ENCODE peak calls at places on chromosomes 5 and 9, in five cellular contexts. L, S, J, N and K are unnamed samples.

GRCh38 chr5:169950333-169950732 is 30.0 kb downstream of the INSYN2B start:
- DNase-seq in J (no peak), S (no peak), N (no peak), L (no peak), K (no peak)

GRCh38 chr5:135436856-135437795 is 10.0 kb downstream of the DCANP1 start:
- DNase-seq in J (peak), S (no peak), L (peak), N (no peak), K (no peak)

GRCh38 chr5:174501461-174502069 is 222.8 kb upstream of the MSX2 start:
- DNase-seq in L (no peak), S (no peak), N (no peak), J (no peak), K (no peak)

GRCh38 chr9:92746567-92747458 is 17.8 kb downstream of the BICD2 start:
- DNase-seq in L (no peak), N (no peak), J (no peak), S (peak), K (no peak)

GRCh38 chr5:68883441-68883840 is 210.4 kb upstream of the SLC30A5 start:
- DNase-seq in L (no peak), N (no peak), J (no peak), S (no peak), K (no peak)

GRCh38 chr5:173764321-173765029 is 123.7 kb upstream of the CPEB4 start:
- DNase-seq in S (peak), L (peak), J (peak), N (peak), K (no peak)

GRCh38 chr5:93532370-93532769 is 48.6 kb downstream of the NR2F1-AS1 start:
- DNase-seq in S (peak), N (peak), J (peak), L (peak), K (no peak)

GRCh38 chr5:156330141-156330870 is 3.3 kb downstream of the SGCD start:
- DNase-seq in S (no peak), L (no peak), N (no peak), J (peak), K (no peak)

GRCh38 chr9:130461218-130461630 is 16.5 kb downstream of the ASS1 start:
- DNase-seq in L (peak), J (no peak), N (peak), S (peak), K (peak)

GRCh38 chr5:40841068-40841805 is at the start of gene CARD6:
- DNase-seq in L (peak), N (no peak), J (no peak), S (peak), K (no peak)

GRCh38 chr5:61308699-61309098 is 23.4 kb upstream of the ZSWIM6 start:
- DNase-seq in L (no peak), J (no peak), N (no peak), S (no peak), K (no peak)

GRCh38 chr5:39624268-39624886 is 199.6 kb upstream of the DAB2 start:
- DNase-seq in J (no peak), S (peak), N (no peak), L (peak), K (no peak)

DNA sequence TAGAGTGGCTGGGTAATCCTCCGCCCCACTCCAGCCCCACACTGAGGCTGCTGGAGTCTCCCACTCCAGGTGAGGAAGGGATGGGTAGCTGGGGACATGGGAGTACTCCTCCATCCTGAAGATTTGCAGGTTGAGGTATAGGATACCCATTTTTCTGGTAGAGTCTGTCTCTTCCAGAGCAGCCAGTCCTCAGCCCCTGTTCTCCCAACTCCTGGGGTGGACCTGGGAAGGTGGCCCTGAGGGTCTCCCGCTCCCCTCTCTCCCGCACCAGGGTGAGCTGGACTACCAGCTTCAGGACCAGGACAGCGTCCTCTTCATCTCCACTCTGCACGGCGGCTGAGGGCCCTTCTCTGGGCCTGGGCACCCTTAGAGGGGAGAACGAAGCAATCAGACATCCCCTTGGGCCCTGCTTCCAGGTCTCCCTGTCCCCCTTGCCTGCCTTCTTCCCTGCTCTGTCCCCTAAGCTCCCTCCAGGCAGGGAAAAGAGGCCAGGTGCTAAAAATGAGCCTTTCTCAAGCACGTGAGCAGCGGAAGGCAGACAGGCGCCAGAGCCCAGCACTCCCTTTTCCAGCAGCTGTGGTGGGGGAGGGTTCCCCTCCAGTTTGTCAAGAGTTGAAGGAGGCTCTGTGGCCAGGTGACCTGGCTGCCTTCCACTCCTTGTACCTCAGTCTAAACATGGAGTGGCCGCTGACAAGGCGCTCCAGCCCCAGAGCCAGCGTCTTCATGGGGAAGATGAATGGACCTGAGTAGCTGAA is 18.4 kb downstream of the URM1 start:
- DNase-seq in N (peak), L (no peak), J (no peak), S (no peak), K (no peak)
- TF ChIP-seq CTCF in N (no peak), L (no peak), J (no peak), S (no peak), K (no peak)

GRCh38 chr5:133319905-133320520 is 268.2 kb downstream of the HSPA4 start:
- DNase-seq in N (no peak), S (no peak), J (no peak), L (peak), K (no peak)

GRCh38 chr5:133319244-133319643 is 267.4 kb downstream of the HSPA4 start:
- DNase-seq in L (no peak), S (no peak), J (no peak), N (no peak), K (no peak)

GRCh38 chr5:133314086-133314485 is 262.3 kb downstream of the HSPA4 start:
- DNase-seq in L (no peak), J (no peak), N (no peak), S (no peak), K (no peak)

GRCh38 chr5:133317558-133317957 is 265.7 kb downstream of the HSPA4 start:
- DNase-seq in L (no peak), J (no peak), N (no peak), S (no peak), K (no peak)

DNA sequence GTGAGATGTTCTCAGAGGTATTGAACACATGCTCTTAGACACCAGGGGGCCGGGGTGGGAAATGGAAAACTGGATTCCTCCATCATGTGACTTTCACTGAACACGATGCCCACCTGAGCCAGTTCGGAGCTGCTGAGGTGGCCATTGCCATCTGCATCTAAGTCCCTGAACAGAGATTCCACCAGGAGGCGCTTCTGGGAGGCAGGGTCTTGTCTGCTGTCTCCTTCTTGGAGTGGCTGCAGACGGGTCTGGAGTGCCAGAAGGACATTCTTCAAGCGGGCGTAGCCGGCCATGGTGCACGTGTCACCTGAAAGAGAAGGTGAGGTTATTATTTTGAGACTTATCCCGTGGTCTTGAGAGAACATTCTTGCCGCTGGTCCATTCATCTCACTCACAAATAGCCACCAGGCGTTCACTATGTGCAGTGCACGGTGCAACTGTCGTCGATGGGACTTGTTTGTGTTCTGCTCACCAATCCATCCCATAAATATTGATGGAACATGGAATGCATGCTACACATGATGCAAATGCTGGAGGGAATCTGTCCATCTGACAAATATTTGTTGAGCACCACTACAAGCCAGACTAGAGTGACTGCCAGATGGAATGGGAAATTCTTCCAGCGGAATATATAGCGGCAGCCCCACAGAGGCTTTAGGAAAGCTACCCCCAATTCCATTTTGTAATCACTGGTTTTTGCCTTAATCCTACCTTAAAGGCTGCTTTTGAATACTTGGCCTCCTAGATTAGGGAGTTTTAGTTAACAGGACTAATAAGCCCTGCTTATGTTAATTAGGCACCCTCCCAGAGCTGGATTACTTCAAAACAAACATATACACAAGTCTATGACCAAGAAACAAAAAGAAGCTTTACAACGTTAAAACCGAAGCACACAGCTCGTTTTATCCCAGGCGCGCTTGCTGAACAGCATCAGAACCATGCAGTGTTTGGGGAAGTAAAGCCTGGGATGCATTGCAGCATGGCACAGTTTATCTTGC is 264.8 kb downstream of the HSPA4 start:
- DNase-seq in J (no peak), S (peak), L (peak), N (no peak), K (peak)
- TF ChIP-seq CTCF in J (peak), S (peak), L (no peak), N (no peak), K (peak)

GRCh38 chr5:73448072-73448432 is 525 bp downstream of the FOXD1 start:
- DNase-seq in S (no peak), N (no peak), J (no peak), L (no peak), K (peak)
- TF ChIP-seq CTCF in S (no peak), N (no peak), J (no peak), L (no peak), K (no peak)

GRCh38 chr5:9207820-9208418 is 338.0 kb downstream of the SEMA5A start:
- DNase-seq in N (no peak), L (peak), J (peak), S (peak), K (no peak)
- TF ChIP-seq CTCF in N (peak), L (no peak), J (peak), S (peak), K (peak)